ENCODE peak calls at places on chromosomes 3 and 15, in six cellular contexts. One of them, this sample, is unnamed.

GRCh38 chr3:111616417-111617105 is 21.4 kb upstream of the ZBED2 start:
- DNase-seq in prostate gland: no peak
- DNase-seq in endothelial cell of umbilical vein: no peak
- DNase-seq in adrenal gland: no peak
- DNase-seq in NB4: peak
- DNase-seq in A549: peak
- DNase-seq in this sample: no peak

GRCh38 chr3:100662113-100662823 is 47.0 kb upstream of the TFG start:
- DNase-seq in prostate gland: no peak
- DNase-seq in endothelial cell of umbilical vein: peak
- DNase-seq in adrenal gland: no peak
- DNase-seq in NB4: no peak
- DNase-seq in A549: peak
- DNase-seq in this sample: no peak

GRCh38 chr3:52897130-52898109 is at the start of gene STIMATE:
- DNase-seq in prostate gland: peak
- DNase-seq in endothelial cell of umbilical vein: peak
- DNase-seq in adrenal gland: peak
- DNase-seq in NB4: peak
- DNase-seq in A549: peak
- DNase-seq in this sample: peak

GRCh38 chr15:77528290-77528967 is 104.3 kb downstream of the LINGO1 start:
- DNase-seq in prostate gland: no peak
- DNase-seq in endothelial cell of umbilical vein: no peak
- DNase-seq in adrenal gland: no peak
- DNase-seq in NB4: no peak
- DNase-seq in A549: no peak
- DNase-seq in this sample: no peak

GRCh38 chr15:42088801-42089640 is 5.3 kb downstream of the PLA2G4D start:
- DNase-seq in prostate gland: no peak
- DNase-seq in endothelial cell of umbilical vein: no peak
- DNase-seq in adrenal gland: no peak
- DNase-seq in NB4: no peak
- DNase-seq in A549: no peak
- DNase-seq in this sample: no peak

GRCh38 chr3:98657429-98657828 is 64.0 kb upstream of the CPOX start:
- DNase-seq in prostate gland: no peak
- DNase-seq in endothelial cell of umbilical vein: no peak
- DNase-seq in adrenal gland: no peak
- DNase-seq in NB4: peak
- DNase-seq in A549: peak
- DNase-seq in this sample: peak

GRCh38 chr3:140463401-140463800 is 214.5 kb upstream of the TRIM42 start:
- DNase-seq in prostate gland: no peak
- DNase-seq in endothelial cell of umbilical vein: no peak
- DNase-seq in adrenal gland: no peak
- DNase-seq in NB4: no peak
- DNase-seq in A549: no peak
- DNase-seq in this sample: no peak

GRCh38 chr15:76056931-76057330 is 2.9 kb upstream of the TMEM266 start:
- DNase-seq in prostate gland: no peak
- DNase-seq in endothelial cell of umbilical vein: no peak
- DNase-seq in adrenal gland: no peak
- DNase-seq in NB4: peak
- DNase-seq in A549: no peak
- DNase-seq in this sample: no peak

GRCh38 chr3:70488131-70488530 is 175.7 kb upstream of the MDFIC2 start:
- DNase-seq in prostate gland: no peak
- DNase-seq in endothelial cell of umbilical vein: peak
- DNase-seq in adrenal gland: no peak
- DNase-seq in NB4: no peak
- DNase-seq in A549: no peak
- DNase-seq in this sample: no peak

DNA sequence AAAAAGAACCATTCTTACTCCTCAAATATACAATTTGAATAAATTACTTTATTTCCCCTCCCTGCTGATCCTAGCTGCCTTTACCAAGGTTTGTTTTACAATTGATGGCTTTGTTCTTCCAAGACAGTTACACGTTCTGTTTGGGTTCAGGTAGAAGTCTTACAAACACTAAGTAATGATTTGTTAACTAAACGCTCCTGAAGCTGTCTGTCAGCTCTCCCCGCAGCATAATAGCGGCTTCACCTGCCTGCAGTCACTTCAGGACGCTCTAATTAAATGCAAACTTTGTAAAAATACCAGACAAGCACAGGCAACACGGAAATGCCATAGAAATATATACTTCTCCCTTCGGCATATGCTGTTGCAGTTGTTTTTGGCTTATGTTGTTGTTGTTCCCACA is 176.4 kb upstream of the MDFIC2 start:
- DNase-seq in prostate gland: no peak
- DNase-seq in endothelial cell of umbilical vein: no peak
- DNase-seq in adrenal gland: no peak
- DNase-seq in NB4: no peak
- DNase-seq in A549: no peak
- DNase-seq in this sample: no peak
- TF ChIP-seq POLR2A in prostate gland: no peak
- TF ChIP-seq POLR2A in endothelial cell of umbilical vein: no peak
- TF ChIP-seq POLR2A in adrenal gland: no peak
- TF ChIP-seq POLR2A in NB4: no peak
- TF ChIP-seq POLR2A in A549: no peak
- TF ChIP-seq POLR2A in this sample: no peak

GRCh38 chr15:39591141-39591895 is 10.4 kb downstream of the THBS1 start:
- DNase-seq in prostate gland: no peak
- DNase-seq in endothelial cell of umbilical vein: peak
- DNase-seq in adrenal gland: no peak
- DNase-seq in NB4: no peak
- DNase-seq in A549: no peak
- DNase-seq in this sample: no peak
- TF ChIP-seq POLR2A in prostate gland: no peak
- TF ChIP-seq POLR2A in endothelial cell of umbilical vein: peak
- TF ChIP-seq POLR2A in adrenal gland: peak
- TF ChIP-seq POLR2A in NB4: no peak
- TF ChIP-seq POLR2A in A549: no peak
- TF ChIP-seq POLR2A in this sample: no peak

GRCh38 chr15:90002428-90002844 is 1.3 kb downstream of the ZNF710 start:
- DNase-seq in prostate gland: peak
- DNase-seq in endothelial cell of umbilical vein: peak
- DNase-seq in adrenal gland: no peak
- DNase-seq in NB4: peak
- DNase-seq in A549: peak
- DNase-seq in this sample: peak
- TF ChIP-seq POLR2A in prostate gland: peak
- TF ChIP-seq POLR2A in endothelial cell of umbilical vein: no peak
- TF ChIP-seq POLR2A in adrenal gland: no peak
- TF ChIP-seq POLR2A in NB4: no peak
- TF ChIP-seq POLR2A in A549: no peak
- TF ChIP-seq POLR2A in this sample: peak

DNA sequence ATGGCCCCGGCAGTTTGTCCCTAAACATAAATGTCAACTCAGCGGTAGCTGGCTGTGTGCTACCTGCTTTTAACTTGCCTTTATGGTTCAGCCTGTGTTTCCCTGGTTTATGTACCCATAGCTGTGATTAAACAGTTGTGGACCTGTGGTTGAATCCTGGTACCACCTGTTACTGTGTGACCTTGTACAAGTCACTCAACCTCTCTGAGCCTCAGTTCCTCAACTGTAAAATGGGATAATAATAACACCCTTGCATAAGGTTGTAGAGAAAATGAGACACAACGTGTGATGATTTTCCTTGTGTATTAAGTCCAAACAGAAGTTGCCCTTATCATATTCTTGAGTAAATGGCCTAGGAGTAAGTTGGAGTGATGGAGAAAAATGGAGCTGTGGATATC is 6.3 kb downstream of the GALNT15 start:
- DNase-seq in prostate gland: no peak
- DNase-seq in endothelial cell of umbilical vein: no peak
- DNase-seq in adrenal gland: no peak
- DNase-seq in NB4: no peak
- DNase-seq in A549: no peak
- DNase-seq in this sample: no peak
- TF ChIP-seq POLR2A in prostate gland: no peak
- TF ChIP-seq POLR2A in endothelial cell of umbilical vein: no peak
- TF ChIP-seq POLR2A in adrenal gland: no peak
- TF ChIP-seq POLR2A in NB4: no peak
- TF ChIP-seq POLR2A in A549: no peak
- TF ChIP-seq POLR2A in this sample: no peak

GRCh38 chr15:40002295-40002694 is 36.7 kb downstream of the SRP14 start:
- DNase-seq in prostate gland: no peak
- DNase-seq in endothelial cell of umbilical vein: no peak
- DNase-seq in adrenal gland: no peak
- DNase-seq in NB4: no peak
- DNase-seq in A549: peak
- DNase-seq in this sample: peak
- TF ChIP-seq POLR2A in prostate gland: no peak
- TF ChIP-seq POLR2A in endothelial cell of umbilical vein: no peak
- TF ChIP-seq POLR2A in adrenal gland: no peak
- TF ChIP-seq POLR2A in NB4: no peak
- TF ChIP-seq POLR2A in A549: no peak
- TF ChIP-seq POLR2A in this sample: no peak

DNA sequence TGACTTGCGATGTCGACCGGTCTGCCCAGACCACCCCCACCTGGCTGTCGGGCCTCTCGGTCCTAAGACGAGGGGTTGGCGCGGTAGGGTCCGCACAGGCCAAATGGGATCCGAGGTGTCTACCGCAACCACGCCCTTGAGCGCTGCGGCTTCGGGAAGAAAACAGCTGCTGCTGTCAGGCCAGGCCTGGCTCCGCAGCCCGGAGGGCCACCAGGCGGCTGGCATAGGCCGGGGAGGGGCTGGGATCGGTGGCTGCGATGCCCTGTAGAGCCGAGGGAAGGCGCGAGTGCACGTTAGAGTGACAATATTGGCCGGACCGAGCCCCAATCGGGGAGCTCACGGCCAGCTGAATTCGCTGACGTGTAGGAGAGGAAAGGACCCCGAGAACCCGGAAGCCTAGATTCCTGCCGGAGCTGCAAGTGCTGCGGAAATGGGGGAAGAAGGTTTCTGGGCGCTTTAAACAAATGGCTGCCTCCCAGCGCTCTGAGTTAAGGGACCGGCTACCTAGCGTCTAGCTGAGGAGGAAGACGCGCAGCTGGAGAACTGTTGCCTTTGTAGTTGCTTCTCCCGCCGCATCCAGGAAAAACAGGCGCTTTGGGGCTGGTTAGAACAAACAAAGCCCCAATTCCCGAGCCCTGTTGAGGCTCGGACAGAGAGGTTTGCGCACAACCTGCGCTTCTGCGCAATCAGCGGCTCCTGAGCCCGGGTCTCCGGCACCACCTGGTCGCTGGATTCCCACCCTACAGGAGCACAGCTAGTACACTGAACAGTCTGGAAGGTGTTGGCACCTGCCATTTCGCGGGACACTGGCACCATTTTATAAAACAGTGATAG is 14.0 kb downstream of the ZIC4 start:
- DNase-seq in prostate gland: no peak
- DNase-seq in endothelial cell of umbilical vein: peak
- DNase-seq in adrenal gland: no peak
- DNase-seq in NB4: no peak
- DNase-seq in A549: no peak
- DNase-seq in this sample: peak
- TF ChIP-seq POLR2A in prostate gland: no peak
- TF ChIP-seq POLR2A in endothelial cell of umbilical vein: no peak
- TF ChIP-seq POLR2A in adrenal gland: no peak
- TF ChIP-seq POLR2A in NB4: no peak
- TF ChIP-seq POLR2A in A549: no peak
- TF ChIP-seq POLR2A in this sample: no peak

GRCh38 chr3:44555753-44556152 is 760 bp downstream of the ZKSCAN7 start:
- DNase-seq in prostate gland: no peak
- DNase-seq in endothelial cell of umbilical vein: no peak
- DNase-seq in adrenal gland: no peak
- DNase-seq in NB4: no peak
- DNase-seq in A549: no peak
- DNase-seq in this sample: no peak

GRCh38 chr3:44557074-44557473 is 2.1 kb downstream of the ZKSCAN7 start:
- DNase-seq in prostate gland: no peak
- DNase-seq in endothelial cell of umbilical vein: no peak
- DNase-seq in adrenal gland: no peak
- DNase-seq in NB4: no peak
- DNase-seq in A549: no peak
- DNase-seq in this sample: no peak

GRCh38 chr3:44554626-44555592 is at the start of gene ZKSCAN7:
- DNase-seq in prostate gland: peak
- DNase-seq in endothelial cell of umbilical vein: peak
- DNase-seq in adrenal gland: peak
- DNase-seq in NB4: no peak
- DNase-seq in A549: no peak
- DNase-seq in this sample: peak
- TF ChIP-seq POLR2A in prostate gland: no peak
- TF ChIP-seq POLR2A in endothelial cell of umbilical vein: peak
- TF ChIP-seq POLR2A in adrenal gland: no peak
- TF ChIP-seq POLR2A in NB4: no peak
- TF ChIP-seq POLR2A in A549: no peak
- TF ChIP-seq POLR2A in this sample: no peak

This sample was measured in body of pancreas.